ENCODE peak calls at places on chromosomes 1 and 21, in ten cellular contexts. V, F, M, O, H, R, S, N, B and G are unnamed samples.

GRCh38 chr1:56052090-56052489 is 527.3 kb downstream of the PLPP3 start:
- DNase-seq in V (no peak), F (no peak), M (no peak), O (no peak), H (no peak), R (no peak), S (no peak), N (no peak), B (no peak), G (no peak)

GRCh38 chr1:162711066-162711465 is 78.8 kb downstream of the DDR2 start:
- DNase-seq in V (peak), F (no peak), M (no peak), O (no peak), H (no peak), R (no peak), S (no peak), N (no peak), B (no peak), G (no peak)

GRCh38 chr1:74620242-74620641 is 53.4 kb downstream of the ERICH3 start:
- DNase-seq in V (no peak), F (no peak), M (no peak), O (no peak), H (no peak), R (no peak), S (no peak), N (no peak), B (no peak), G (no peak)

GRCh38 chr1:150813028-150813707 is 5.1 kb upstream of the CTSK start:
- DNase-seq in V (peak), F (peak), M (no peak), O (peak), H (peak), R (peak), S (no peak), N (peak), B (peak), G (peak)

GRCh38 chr21:34185051-34185750 is 111.8 kb downstream of the MRPS6 start:
- DNase-seq in V (no peak), F (no peak), M (no peak), O (no peak), H (no peak), R (no peak), S (no peak), N (no peak), B (no peak), G (no peak)

GRCh38 chr1:42746436-42747105 is 6.5 kb upstream of the CLDN19 start:
- DNase-seq in V (no peak), F (no peak), M (no peak), O (no peak), H (peak), R (no peak), S (no peak), N (no peak), B (no peak), G (no peak)

GRCh38 chr1:245046764-245047163 is 108.0 kb upstream of the KIF26B start:
- DNase-seq in V (no peak), F (no peak), M (no peak), O (no peak), H (no peak), R (peak), S (no peak), N (peak), B (no peak), G (no peak)

GRCh38 chr21:46067505-46068201 is 30.3 kb upstream of the COL6A2 start:
- DNase-seq in V (no peak), F (no peak), M (no peak), O (no peak), H (peak), R (no peak), S (no peak), N (peak), B (no peak), G (no peak)

GRCh38 chr1:244383278-244383884 is 68.3 kb downstream of the ADSS2 start:
- DNase-seq in V (no peak), F (no peak), M (no peak), O (no peak), H (no peak), R (no peak), S (no peak), N (no peak), B (no peak), G (no peak)

GRCh38 chr1:76668046-76668445 is 199.2 kb upstream of the ST6GALNAC5 start:
- DNase-seq in V (no peak), F (no peak), M (no peak), O (no peak), H (no peak), R (no peak), S (no peak), N (no peak), B (no peak), G (no peak)

GRCh38 chr1:2784854-2785630 is 16.5 kb downstream of the TTC34 start:
- DNase-seq in V (no peak), F (no peak), M (no peak), O (no peak), H (peak), R (peak), S (no peak), N (peak), B (no peak), G (no peak)